ENCODE peak calls at places on chromosomes 1 and 21, in five cellular contexts. G is AG20443, T is memory B cell, K is left cardiac atrium, D is hepatocyte. F is an unnamed sample.

GRCh38 chr1:180680558-180681144 is 48.8 kb downstream of the XPR1 start:
- DNase-seq in G (no peak), T (no peak), K (no peak), D (no peak), F (no peak)

GRCh38 chr1:152191260-152191659 is 32.2 kb upstream of the RPTN start:
- DNase-seq in G (no peak), T (no peak), K (no peak), D (no peak), F (no peak)

GRCh38 chr1:3306583-3307285 is 147.7 kb upstream of the ARHGEF16 start:
- DNase-seq in G (no peak), T (no peak), K (no peak), D (no peak), F (no peak)

GRCh38 chr1:24641646-24642151 is 1.4 kb upstream of the SRRM1 start:
- DNase-seq in G (peak; percentile 61), T (peak; percentile 31), K (peak; percentile 53), D (peak; percentile 48), F (peak; percentile 22)

GRCh38 chr1:11817192-11817591 is 11.2 kb downstream of the CLCN6 start:
- DNase-seq in G (no peak), T (no peak), K (no peak), D (no peak), F (no peak)

GRCh38 chr1:58866578-58866977 is 82.7 kb upstream of the JUN start:
- DNase-seq in G (no peak), T (no peak), K (no peak), D (no peak), F (no peak)

GRCh38 chr1:41774486-41774990 is 144.2 kb downstream of the HIVEP3 start:
- DNase-seq in G (no peak), T (no peak), K (no peak), D (no peak), F (no peak)

GRCh38 chr21:35113064-35113463 is 64.0 kb upstream of the RUNX1 start:
- DNase-seq in G (no peak), T (no peak), K (no peak), D (no peak), F (no peak)

GRCh38 chr1:1374068-1374860 is 743 bp downstream of the AURKAIP1 start:
- DNase-seq in G (no peak), T (peak; percentile 43), K (no peak), D (no peak), F (no peak)

GRCh38 chr1:175158133-175158532 is 34.4 kb downstream of the KIAA0040 start:
- DNase-seq in G (no peak), T (no peak), K (no peak), D (no peak), F (no peak)

GRCh38 chr1:40385437-40386310 is 12.1 kb downstream of the SMAP2 start:
- DNase-seq in G (no peak), T (no peak), K (no peak), D (no peak), F (no peak)

GRCh38 chr1:36966242-36966641 is 68.1 kb downstream of the GRIK3 start:
- DNase-seq in G (peak; percentile 32), T (no peak), K (no peak), D (peak; percentile 48), F (no peak)

GRCh38 chr1:198829948-198830347 is 191.1 kb downstream of the PTPRC start:
- DNase-seq in G (peak; percentile 12), T (no peak), K (no peak), D (no peak), F (no peak)

GRCh38 chr1:188514917-188515316 is 1686.2 kb downstream of the PLA2G4A start:
- DNase-seq in G (no peak), T (no peak), K (no peak), D (no peak), F (no peak)

GRCh38 chr1:78497196-78497595 is 6.4 kb downstream of the PTGFR start:
- DNase-seq in G (no peak), T (no peak), K (no peak), D (no peak), F (no peak)